ENCODE peak calls at places on chromosomes 12 and 14, in five cellular contexts. One of them, this sample, is unnamed.

GRCh38 chr14:85172290-85172689 is 357.7 kb upstream of the FLRT2 start:
- DNase-seq in GM13977: no peak
- DNase-seq in glutamatergic neuron: no peak
- DNase-seq in epithelial cell of esophagus: peak
- DNase-seq in RWPE1: no peak
- DNase-seq in this sample: no peak

GRCh38 chr12:52041695-52042123 is 9.5 kb upstream of the NR4A1 start:
- DNase-seq in GM13977: peak
- DNase-seq in glutamatergic neuron: no peak
- DNase-seq in epithelial cell of esophagus: peak
- DNase-seq in RWPE1: no peak
- DNase-seq in this sample: no peak

GRCh38 chr14:91946313-91947195 is 940 bp downstream of the FBLN5 start:
- DNase-seq in GM13977: no peak
- DNase-seq in glutamatergic neuron: no peak
- DNase-seq in epithelial cell of esophagus: no peak
- DNase-seq in RWPE1: no peak
- DNase-seq in this sample: no peak

GRCh38 chr14:30521899-30522736 is 36.8 kb upstream of the G2E3 start:
- DNase-seq in GM13977: peak
- DNase-seq in glutamatergic neuron: no peak
- DNase-seq in epithelial cell of esophagus: peak
- DNase-seq in RWPE1: peak
- DNase-seq in this sample: no peak

GRCh38 chr14:22303589-22304195 is 285.3 kb downstream of the DAD1 start:
- DNase-seq in GM13977: peak
- DNase-seq in glutamatergic neuron: no peak
- DNase-seq in epithelial cell of esophagus: peak
- DNase-seq in RWPE1: no peak
- DNase-seq in this sample: no peak

GRCh38 chr12:38392584-38393144 is 76.1 kb downstream of the ALG10B start:
- DNase-seq in GM13977: peak
- DNase-seq in glutamatergic neuron: no peak
- DNase-seq in epithelial cell of esophagus: peak
- DNase-seq in RWPE1: peak
- DNase-seq in this sample: no peak

GRCh38 chr12:538731-539539 is 79.2 kb downstream of the B4GALNT3 start:
- DNase-seq in GM13977: no peak
- DNase-seq in glutamatergic neuron: no peak
- DNase-seq in epithelial cell of esophagus: peak
- DNase-seq in RWPE1: no peak
- DNase-seq in this sample: no peak

GRCh38 chr12:52032431-52032796 is 18.8 kb upstream of the NR4A1 start:
- DNase-seq in GM13977: no peak
- DNase-seq in glutamatergic neuron: no peak
- DNase-seq in epithelial cell of esophagus: peak
- DNase-seq in RWPE1: no peak
- DNase-seq in this sample: no peak

GRCh38 chr14:58805605-58806358 is 168.0 kb downstream of the DACT1 start:
- DNase-seq in GM13977: no peak
- DNase-seq in glutamatergic neuron: no peak
- DNase-seq in epithelial cell of esophagus: no peak
- DNase-seq in RWPE1: no peak
- DNase-seq in this sample: no peak

DNA sequence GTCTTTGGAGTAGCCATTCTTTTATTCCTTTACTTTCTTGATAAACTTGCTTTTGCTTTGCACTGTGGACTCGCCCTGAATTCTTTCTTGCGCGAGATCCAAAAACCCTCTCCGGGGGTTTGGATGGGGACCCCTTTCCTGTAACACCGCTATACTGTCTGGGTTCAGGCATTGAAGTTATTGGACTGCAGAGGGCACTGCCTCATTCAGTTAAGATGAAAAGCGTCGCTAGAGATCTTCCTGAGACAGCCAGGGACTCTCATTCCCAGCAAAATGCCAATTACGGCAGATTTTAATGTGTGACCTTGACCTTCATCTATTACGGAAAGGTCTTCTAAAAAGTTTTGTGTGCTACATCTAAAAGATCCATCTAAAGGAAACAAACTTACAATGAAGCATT is 17.3 kb upstream of the RIMKLB start:
- DNase-seq in GM13977: no peak
- DNase-seq in glutamatergic neuron: no peak
- DNase-seq in epithelial cell of esophagus: no peak
- DNase-seq in RWPE1: no peak
- DNase-seq in this sample: no peak
- TF ChIP-seq CTCF in GM13977: peak
- TF ChIP-seq CTCF in glutamatergic neuron: no peak
- TF ChIP-seq CTCF in epithelial cell of esophagus: no peak
- TF ChIP-seq CTCF in RWPE1: no peak
- TF ChIP-seq CTCF in this sample: no peak

GRCh38 chr12:101792046-101792931 is 38.5 kb downstream of the GNPTAB start:
- DNase-seq in GM13977: no peak
- DNase-seq in glutamatergic neuron: no peak
- DNase-seq in epithelial cell of esophagus: no peak
- DNase-seq in RWPE1: no peak
- DNase-seq in this sample: no peak
- TF ChIP-seq CTCF in GM13977: peak
- TF ChIP-seq CTCF in glutamatergic neuron: no peak
- TF ChIP-seq CTCF in epithelial cell of esophagus: peak
- TF ChIP-seq CTCF in RWPE1: peak
- TF ChIP-seq CTCF in this sample: no peak

DNA sequence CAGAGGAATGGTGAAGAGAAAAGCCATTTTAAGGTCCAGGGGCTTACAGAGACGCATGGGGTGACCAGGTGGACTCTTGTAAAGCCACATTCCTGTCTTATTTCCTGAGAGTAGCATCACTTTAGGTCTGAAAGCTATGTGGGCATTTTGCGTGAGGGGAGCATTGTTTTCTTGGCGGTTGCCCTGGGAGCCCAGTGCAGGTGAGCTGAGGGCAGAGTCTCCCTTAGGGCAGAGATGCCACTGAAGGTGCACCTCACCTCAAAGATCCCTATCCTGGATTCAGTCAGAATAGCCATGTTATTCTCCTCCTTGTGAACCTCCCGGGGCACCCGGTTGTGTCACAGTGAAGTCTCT is 12.4 kb downstream of the GLRX5 start:
- DNase-seq in GM13977: no peak
- DNase-seq in glutamatergic neuron: no peak
- DNase-seq in epithelial cell of esophagus: no peak
- DNase-seq in RWPE1: no peak
- DNase-seq in this sample: no peak
- TF ChIP-seq CTCF in GM13977: no peak
- TF ChIP-seq CTCF in glutamatergic neuron: no peak
- TF ChIP-seq CTCF in epithelial cell of esophagus: no peak
- TF ChIP-seq CTCF in RWPE1: no peak
- TF ChIP-seq CTCF in this sample: no peak

DNA sequence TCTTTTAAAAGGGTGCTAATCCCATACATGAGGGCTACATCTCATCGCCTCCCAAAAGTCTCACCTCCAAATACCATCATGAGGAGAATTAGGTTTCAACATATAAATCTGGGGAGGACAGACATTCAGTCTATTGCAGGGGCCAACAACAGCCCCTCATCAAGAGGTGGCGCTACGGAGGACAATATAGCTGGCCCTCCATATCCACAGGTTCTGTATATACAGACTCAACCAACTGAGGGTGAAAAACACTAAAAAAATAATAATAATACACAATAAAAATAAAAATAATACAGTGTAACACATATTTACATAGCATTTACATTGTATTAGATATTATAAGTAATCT is 19.1 kb upstream of the PCNX1 start:
- DNase-seq in GM13977: no peak
- DNase-seq in glutamatergic neuron: no peak
- DNase-seq in epithelial cell of esophagus: no peak
- DNase-seq in RWPE1: no peak
- DNase-seq in this sample: no peak
- TF ChIP-seq CTCF in GM13977: no peak
- TF ChIP-seq CTCF in glutamatergic neuron: no peak
- TF ChIP-seq CTCF in epithelial cell of esophagus: no peak
- TF ChIP-seq CTCF in RWPE1: no peak
- TF ChIP-seq CTCF in this sample: no peak

DNA sequence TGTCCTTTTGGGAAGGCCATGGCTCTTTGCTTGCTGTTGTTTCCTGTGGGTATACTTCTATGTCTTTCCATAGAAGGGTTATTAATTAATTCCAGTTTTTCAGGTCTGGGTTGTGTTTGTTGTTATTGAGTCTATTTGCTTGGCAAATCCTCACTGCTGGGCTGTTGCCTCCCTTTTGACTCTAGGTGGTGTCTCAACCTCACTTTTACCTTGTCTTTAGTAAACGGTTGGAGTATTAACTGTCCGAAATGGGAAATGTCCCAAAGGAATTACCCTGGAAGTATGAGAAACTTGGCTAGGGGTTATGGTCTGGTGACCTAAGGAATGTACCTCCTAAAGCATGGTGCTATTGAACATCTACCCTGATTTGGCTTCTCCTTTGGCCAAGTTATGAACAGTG is 16.7 kb downstream of the PRH1 start:
- DNase-seq in GM13977: no peak
- DNase-seq in glutamatergic neuron: no peak
- DNase-seq in epithelial cell of esophagus: peak
- DNase-seq in RWPE1: no peak
- DNase-seq in this sample: no peak
- TF ChIP-seq CTCF in GM13977: peak
- TF ChIP-seq CTCF in glutamatergic neuron: no peak
- TF ChIP-seq CTCF in epithelial cell of esophagus: peak
- TF ChIP-seq CTCF in RWPE1: no peak
- TF ChIP-seq CTCF in this sample: no peak

GRCh38 chr12:121989266-121989950 is 32.3 kb upstream of the BCL7A start:
- DNase-seq in GM13977: no peak
- DNase-seq in glutamatergic neuron: no peak
- DNase-seq in epithelial cell of esophagus: no peak
- DNase-seq in RWPE1: no peak
- DNase-seq in this sample: no peak

GRCh38 chr12:121996050-121996944 is 25.4 kb upstream of the BCL7A start:
- DNase-seq in GM13977: no peak
- DNase-seq in glutamatergic neuron: no peak
- DNase-seq in epithelial cell of esophagus: no peak
- DNase-seq in RWPE1: no peak
- DNase-seq in this sample: no peak

GRCh38 chr12:121989951-121990647 is 31.6 kb upstream of the BCL7A start:
- DNase-seq in GM13977: no peak
- DNase-seq in glutamatergic neuron: no peak
- DNase-seq in epithelial cell of esophagus: no peak
- DNase-seq in RWPE1: no peak
- DNase-seq in this sample: no peak

GRCh38 chr12:121990692-121991603 is 30.7 kb upstream of the BCL7A start:
- DNase-seq in GM13977: peak
- DNase-seq in glutamatergic neuron: no peak
- DNase-seq in epithelial cell of esophagus: peak
- DNase-seq in RWPE1: no peak
- DNase-seq in this sample: no peak

DNA sequence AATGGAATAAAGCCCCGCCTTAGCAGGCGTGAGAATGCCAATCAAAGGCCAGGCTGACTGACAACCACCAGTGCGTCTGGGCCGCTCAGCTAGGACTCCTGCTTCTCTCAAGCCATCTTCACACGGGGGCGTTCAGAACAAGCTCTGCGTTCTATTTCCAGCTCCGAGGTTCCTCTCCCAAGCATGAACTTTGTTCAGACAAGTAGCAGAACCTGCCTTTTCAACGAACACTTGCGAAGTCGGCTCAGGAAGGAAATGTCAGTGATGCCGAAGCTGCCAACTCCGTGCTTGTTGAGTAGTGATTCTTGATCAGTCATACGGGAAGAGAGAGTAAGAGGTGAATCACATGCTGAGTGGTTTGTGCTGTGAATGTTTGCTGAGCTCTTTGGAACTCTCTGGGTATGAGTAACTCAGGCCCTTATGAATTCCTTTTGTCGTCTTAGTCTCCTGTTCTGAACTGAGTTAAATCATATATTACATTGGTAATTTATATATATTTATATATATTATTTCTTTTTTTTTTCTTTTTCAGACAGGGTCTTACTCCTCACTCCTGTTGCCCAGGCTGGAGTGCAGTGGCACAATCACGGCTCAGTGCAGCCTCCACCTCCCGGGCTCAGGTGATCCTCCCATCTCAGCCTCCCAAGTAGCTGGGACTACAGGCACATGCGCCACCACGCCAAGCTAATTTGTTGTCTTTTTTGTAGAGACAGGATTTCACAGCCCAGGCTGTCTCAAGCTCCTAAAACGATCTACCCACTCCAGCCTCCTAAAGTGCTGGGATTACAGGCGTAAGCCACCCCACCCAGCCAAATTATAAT is 29.4 kb upstream of the BCL7A start:
- DNase-seq in GM13977: peak
- DNase-seq in glutamatergic neuron: no peak
- DNase-seq in epithelial cell of esophagus: peak
- DNase-seq in RWPE1: peak
- DNase-seq in this sample: no peak
- TF ChIP-seq CTCF in GM13977: no peak
- TF ChIP-seq CTCF in glutamatergic neuron: no peak
- TF ChIP-seq CTCF in epithelial cell of esophagus: no peak
- TF ChIP-seq CTCF in RWPE1: no peak
- TF ChIP-seq CTCF in this sample: no peak

GRCh38 chr14:106372870-106373657 is 846.7 kb downstream of the TMEM121 start:
- DNase-seq in GM13977: peak
- DNase-seq in glutamatergic neuron: no peak
- DNase-seq in epithelial cell of esophagus: peak
- DNase-seq in RWPE1: peak
- DNase-seq in this sample: no peak
- TF ChIP-seq CTCF in GM13977: peak
- TF ChIP-seq CTCF in glutamatergic neuron: no peak
- TF ChIP-seq CTCF in epithelial cell of esophagus: no peak
- TF ChIP-seq CTCF in RWPE1: peak
- TF ChIP-seq CTCF in this sample: peak

GRCh38 chr12:60977966-60978365 is 1282.2 kb upstream of the USP15 start:
- DNase-seq in GM13977: no peak
- DNase-seq in glutamatergic neuron: no peak
- DNase-seq in epithelial cell of esophagus: peak
- DNase-seq in RWPE1: peak
- DNase-seq in this sample: no peak
- TF ChIP-seq CTCF in GM13977: no peak
- TF ChIP-seq CTCF in glutamatergic neuron: no peak
- TF ChIP-seq CTCF in epithelial cell of esophagus: peak
- TF ChIP-seq CTCF in RWPE1: no peak
- TF ChIP-seq CTCF in this sample: peak

This sample was measured in neural crest cell.